ENCODE peak calls at places on chromosomes 12 and 14, in ten cellular contexts. A is uterus; D is activated CD4-positive, alpha-beta T cell treated with anti-CD3 and anti-CD28 coated beads, Interleukin-2, amount 10 ng/mL, durations not matched to agents 7 days and 5 days; F is stimulated activated CD8-positive, alpha-beta memory T cell treated with anti-CD3 and anti-CD28 coated beads, Interleukin-4, amount 100 ng/mL, for 1 hour; I is A549; S is T-helper 22 cell; V is activated T-helper 9 cell treated with anti-CD3 and anti-CD28 coated beads, Interleukin-2, amount 50 U/mL, for 16 hours; R is NT2/D1; H is HepG2; Y is stimulated activated CD4-positive, alpha-beta T cell treated with anti-CD3 and anti-CD28 coated beads, Interleukin-4, amount 100 ng/mL, for 48 hours. C is an unnamed sample.

GRCh38 chr14:92531151-92531873 is 17.7 kb downstream of the RIN3 start:
- DNase-seq in A (no peak), R (no peak), S (no peak), V (no peak), I (no peak), F (peak; percentile 75), Y (no peak), D (no peak), H (no peak), C (no peak)

GRCh38 chr12:9711664-9712063 is 21.2 kb downstream of the CLECL1 start:
- DNase-seq in Y (no peak), D (no peak), R (no peak), V (no peak), S (no peak), I (no peak), H (no peak), A (no peak), F (no peak), C (no peak)

GRCh38 chr12:12592930-12593329 is 18.7 kb upstream of the CREBL2 start:
- DNase-seq in S (no peak), F (no peak), I (peak; percentile 48), Y (no peak), A (no peak), R (no peak), D (no peak), V (no peak), H (peak; percentile 56), C (no peak)

GRCh38 chr14:101064121-101064661 is 160.7 kb upstream of the RTL1 start:
- DNase-seq in R (no peak), Y (no peak), V (no peak), F (no peak), S (no peak), D (no peak), A (no peak), H (no peak), I (no peak), C (no peak)

GRCh38 chr14:24297190-24297964 is 2.2 kb downstream of the DHRS1 start:
- DNase-seq in Y (no peak), R (no peak), D (no peak), A (no peak), S (no peak), V (no peak), F (no peak), I (peak; percentile 64), H (peak; percentile 87), C (no peak)

GRCh38 chr14:74425525-74426201 is 347 bp downstream of the SYNDIG1L start:
- DNase-seq in S (peak; percentile 8), Y (peak; percentile 40), D (peak; percentile 57), V (peak; percentile 29), R (no peak), H (no peak), A (peak; percentile 37), F (peak; percentile 22), I (no peak), C (peak; percentile 69)

GRCh38 chr12:54840293-54840692 is 14.0 kb upstream of the MUCL1 start:
- DNase-seq in V (no peak), Y (no peak), I (no peak), H (no peak), D (no peak), F (no peak), S (no peak), R (no peak), A (no peak), C (no peak)

GRCh38 chr14:64702493-64703392 is 1.5 kb upstream of the PLEKHG3 start:
- DNase-seq in S (peak; percentile 43), D (peak; percentile 43), F (no peak), V (peak; percentile 24), Y (no peak), I (no peak), H (no peak), A (no peak), R (no peak), C (no peak)

GRCh38 chr12:125455556-125455955 is 390.3 kb downstream of the AACS start:
- DNase-seq in Y (no peak), S (no peak), D (no peak), I (no peak), F (no peak), A (no peak), H (no peak), V (no peak), R (no peak), C (no peak)

GRCh38 chr14:34035177-34035933 is 84.5 kb upstream of the EGLN3 start:
- DNase-seq in I (peak; percentile 45), V (no peak), R (no peak), F (no peak), D (no peak), S (no peak), H (peak; percentile 95), Y (no peak), A (no peak), C (no peak)

GRCh38 chr12:13179159-13180074 is 17.1 kb upstream of the EMP1 start:
- DNase-seq in A (peak; percentile 67), I (peak; percentile 39), H (no peak), Y (peak; percentile 43), F (peak; percentile 21), R (peak; percentile 66), V (peak; percentile 31), D (peak; percentile 75), S (peak; percentile 22), C (no peak)

GRCh38 chr12:188910-189621 is 24.9 kb downstream of the SLC6A12 start:
- DNase-seq in D (peak; percentile 39), V (no peak), S (no peak), Y (peak; percentile 40), A (peak; percentile 52), F (no peak), R (peak; percentile 78), I (peak; percentile 58), H (no peak), C (peak; percentile 73)

GRCh38 chr12:93978553-93978952 is 169.8 kb upstream of the PLXNC1 start:
- DNase-seq in D (no peak), F (no peak), H (no peak), R (no peak), V (no peak), I (no peak), S (no peak), Y (no peak), A (no peak), C (no peak)

GRCh38 chr14:105154476-105154871 is 14.1 kb downstream of the JAG2 start:
- DNase-seq in V (no peak), S (no peak), A (no peak), Y (no peak), D (no peak), I (no peak), F (no peak), H (no peak), R (no peak), C (no peak)

GRCh38 chr12:63163542-63163941 is 12.5 kb upstream of the AVPR1A start:
- DNase-seq in D (no peak), H (no peak), I (no peak), Y (no peak), S (no peak), R (no peak), F (no peak), A (no peak), V (no peak), C (no peak)

GRCh38 chr12:97308576-97309198 is 153.9 kb upstream of the RMST start:
- DNase-seq in Y (no peak), V (no peak), R (no peak), D (peak; percentile 54), I (peak; percentile 68), S (no peak), A (no peak), F (no peak), H (peak; percentile 39), C (peak; percentile 23)

C was measured in neural crest cell.